ENCODE peak calls at places on chromosomes 5 and 9, in nine cellular contexts. One of them, this sample, is unnamed. For H3K27me3, the result is how much of the 10 kb centered on the place peaks cover.

GRCh38 chr5:149464796-149465489 is 85.9 kb upstream of the IL17B start:
- DNase-seq in hepatocyte: peak
- DNase-seq in right cardiac atrium: peak
- DNase-seq in adrenal gland: peak
- DNase-seq in heart left ventricle: peak
- DNase-seq in endothelial cell of umbilical vein: peak
- DNase-seq in CD8-positive, alpha-beta memory T cell: no peak
- DNase-seq in aorta: no peak
- DNase-seq in left ventricle myocardium inferior: no peak
- DNase-seq in this sample: no peak

GRCh38 chr5:75460947-75461346 is 50.5 kb downstream of the CERT1 start:
- DNase-seq in hepatocyte: no peak
- DNase-seq in right cardiac atrium: no peak
- DNase-seq in adrenal gland: no peak
- DNase-seq in heart left ventricle: no peak
- DNase-seq in endothelial cell of umbilical vein: no peak
- DNase-seq in CD8-positive, alpha-beta memory T cell: no peak
- DNase-seq in aorta: no peak
- DNase-seq in left ventricle myocardium inferior: no peak
- DNase-seq in this sample: no peak

GRCh38 chr9:14790628-14791027 is 68.1 kb upstream of the CER1 start:
- DNase-seq in hepatocyte: no peak
- DNase-seq in right cardiac atrium: no peak
- DNase-seq in adrenal gland: no peak
- DNase-seq in heart left ventricle: no peak
- DNase-seq in endothelial cell of umbilical vein: no peak
- DNase-seq in CD8-positive, alpha-beta memory T cell: no peak
- DNase-seq in aorta: no peak
- DNase-seq in left ventricle myocardium inferior: no peak
- DNase-seq in this sample: no peak

GRCh38 chr5:174636081-174636480 is 88.3 kb upstream of the MSX2 start:
- DNase-seq in hepatocyte: no peak
- DNase-seq in right cardiac atrium: no peak
- DNase-seq in adrenal gland: no peak
- DNase-seq in heart left ventricle: no peak
- DNase-seq in endothelial cell of umbilical vein: no peak
- DNase-seq in CD8-positive, alpha-beta memory T cell: no peak
- DNase-seq in aorta: no peak
- DNase-seq in left ventricle myocardium inferior: no peak
- DNase-seq in this sample: no peak

GRCh38 chr5:76472338-76473336 is 69.6 kb downstream of the IQGAP2 start:
- DNase-seq in hepatocyte: no peak
- DNase-seq in right cardiac atrium: no peak
- DNase-seq in adrenal gland: no peak
- DNase-seq in heart left ventricle: no peak
- DNase-seq in endothelial cell of umbilical vein: no peak
- DNase-seq in CD8-positive, alpha-beta memory T cell: no peak
- DNase-seq in aorta: no peak
- DNase-seq in left ventricle myocardium inferior: no peak
- DNase-seq in this sample: no peak

GRCh38 chr9:16307626-16308195 is 562.8 kb downstream of the BNC2 start:
- DNase-seq in hepatocyte: no peak
- DNase-seq in right cardiac atrium: no peak
- DNase-seq in adrenal gland: no peak
- DNase-seq in heart left ventricle: no peak
- DNase-seq in endothelial cell of umbilical vein: no peak
- DNase-seq in CD8-positive, alpha-beta memory T cell: no peak
- DNase-seq in aorta: no peak
- DNase-seq in left ventricle myocardium inferior: no peak
- DNase-seq in this sample: no peak

GRCh38 chr5:7419846-7420245 is 23.9 kb downstream of the ADCY2 start:
- DNase-seq in hepatocyte: no peak
- DNase-seq in right cardiac atrium: no peak
- DNase-seq in adrenal gland: no peak
- DNase-seq in heart left ventricle: no peak
- DNase-seq in endothelial cell of umbilical vein: no peak
- DNase-seq in CD8-positive, alpha-beta memory T cell: no peak
- DNase-seq in aorta: no peak
- DNase-seq in left ventricle myocardium inferior: no peak
- DNase-seq in this sample: no peak

GRCh38 chr5:169631360-169631759 is 5.7 kb upstream of the DOCK2 start:
- DNase-seq in hepatocyte: no peak
- DNase-seq in right cardiac atrium: no peak
- DNase-seq in adrenal gland: no peak
- DNase-seq in heart left ventricle: no peak
- DNase-seq in endothelial cell of umbilical vein: no peak
- DNase-seq in CD8-positive, alpha-beta memory T cell: no peak
- DNase-seq in aorta: no peak
- DNase-seq in left ventricle myocardium inferior: no peak
- DNase-seq in this sample: no peak

GRCh38 chr5:40551706-40552557 is 127.8 kb upstream of the PTGER4 start:
- DNase-seq in hepatocyte: peak
- DNase-seq in right cardiac atrium: no peak
- DNase-seq in adrenal gland: no peak
- DNase-seq in heart left ventricle: no peak
- DNase-seq in endothelial cell of umbilical vein: peak
- DNase-seq in CD8-positive, alpha-beta memory T cell: no peak
- DNase-seq in aorta: no peak
- DNase-seq in left ventricle myocardium inferior: no peak
- DNase-seq in this sample: no peak

DNA sequence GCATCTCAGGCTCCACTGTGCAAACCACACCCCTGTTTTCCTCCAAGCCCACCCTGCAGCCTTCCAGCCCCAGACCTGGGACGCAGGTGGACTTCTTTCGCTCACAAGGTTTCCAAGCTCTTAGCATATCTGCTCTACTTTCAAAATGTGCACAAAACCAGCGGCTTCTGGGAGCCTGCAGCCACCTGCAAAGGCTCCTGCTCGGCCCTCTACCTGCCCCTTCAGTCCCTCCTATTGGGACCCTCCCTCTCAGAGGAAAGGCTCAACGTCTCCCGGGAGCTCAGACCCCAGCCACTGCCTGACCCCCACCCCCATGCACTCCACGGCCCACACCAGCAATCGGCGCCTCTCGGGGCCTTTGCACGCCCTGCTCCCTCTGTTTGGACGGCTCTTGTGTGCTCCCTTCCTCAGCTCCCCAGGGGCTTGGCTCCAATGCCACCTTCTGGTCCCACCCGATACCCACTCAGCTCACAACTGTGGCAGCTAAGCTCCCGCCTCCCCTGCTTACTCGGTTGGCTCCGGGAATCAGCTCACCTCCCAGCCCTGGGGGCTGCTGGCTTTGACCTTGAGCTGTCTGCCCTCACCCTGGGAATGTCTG is 1.0 kb upstream of the SLC9A3 start:
- DNase-seq in hepatocyte: no peak
- DNase-seq in right cardiac atrium: peak
- DNase-seq in adrenal gland: no peak
- DNase-seq in heart left ventricle: no peak
- DNase-seq in endothelial cell of umbilical vein: no peak
- DNase-seq in CD8-positive, alpha-beta memory T cell: no peak
- DNase-seq in aorta: no peak
- DNase-seq in left ventricle myocardium inferior: no peak
- DNase-seq in this sample: no peak
- H3K27me3 ChIP-seq in hepatocyte: half or more
- H3K27me3 ChIP-seq in right cardiac atrium: under half
- H3K27me3 ChIP-seq in adrenal gland: half or more
- H3K27me3 ChIP-seq in heart left ventricle: half or more
- H3K27me3 ChIP-seq in endothelial cell of umbilical vein: half or more
- H3K27me3 ChIP-seq in CD8-positive, alpha-beta memory T cell: under half
- H3K27me3 ChIP-seq in aorta: under half
- H3K27me3 ChIP-seq in left ventricle myocardium inferior: half or more
- H3K27me3 ChIP-seq in this sample: under half

GRCh38 chr5:151458314-151458713 is 10.9 kb downstream of the SLC36A1 start:
- DNase-seq in hepatocyte: peak
- DNase-seq in right cardiac atrium: no peak
- DNase-seq in adrenal gland: no peak
- DNase-seq in heart left ventricle: no peak
- DNase-seq in endothelial cell of umbilical vein: no peak
- DNase-seq in CD8-positive, alpha-beta memory T cell: no peak
- DNase-seq in aorta: no peak
- DNase-seq in left ventricle myocardium inferior: no peak
- DNase-seq in this sample: no peak
- H3K27me3 ChIP-seq in hepatocyte: under half
- H3K27me3 ChIP-seq in right cardiac atrium: under half
- H3K27me3 ChIP-seq in adrenal gland: under half
- H3K27me3 ChIP-seq in heart left ventricle: under half
- H3K27me3 ChIP-seq in endothelial cell of umbilical vein: under half
- H3K27me3 ChIP-seq in CD8-positive, alpha-beta memory T cell: under half
- H3K27me3 ChIP-seq in aorta: under half
- H3K27me3 ChIP-seq in left ventricle myocardium inferior: under half
- H3K27me3 ChIP-seq in this sample: under half

DNA sequence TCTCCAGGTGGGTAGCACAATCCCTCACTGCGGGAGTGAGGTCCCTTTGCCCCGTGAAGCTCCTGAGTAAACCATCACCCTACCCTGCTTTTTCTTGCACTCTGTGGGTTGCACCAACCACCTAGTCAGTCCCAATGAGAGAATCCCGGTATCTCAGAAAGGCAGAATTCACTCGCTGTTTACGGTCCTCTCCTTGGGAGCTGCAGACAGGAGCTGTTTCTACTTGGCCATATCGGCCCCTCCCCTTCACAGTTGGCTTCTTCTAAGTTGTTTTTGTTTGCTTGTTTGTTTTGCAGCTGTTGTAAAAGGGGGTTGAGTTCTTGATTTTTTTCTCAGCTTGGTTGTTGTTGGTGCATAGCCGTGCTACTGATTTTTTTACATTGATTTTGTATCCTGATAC is 237.0 kb upstream of the RASA1 start:
- DNase-seq in hepatocyte: no peak
- DNase-seq in right cardiac atrium: no peak
- DNase-seq in adrenal gland: no peak
- DNase-seq in heart left ventricle: no peak
- DNase-seq in endothelial cell of umbilical vein: no peak
- DNase-seq in CD8-positive, alpha-beta memory T cell: no peak
- DNase-seq in aorta: no peak
- DNase-seq in left ventricle myocardium inferior: no peak
- DNase-seq in this sample: no peak
- H3K27me3 ChIP-seq in hepatocyte: under half
- H3K27me3 ChIP-seq in right cardiac atrium: under half
- H3K27me3 ChIP-seq in adrenal gland: under half
- H3K27me3 ChIP-seq in heart left ventricle: under half
- H3K27me3 ChIP-seq in endothelial cell of umbilical vein: under half
- H3K27me3 ChIP-seq in CD8-positive, alpha-beta memory T cell: under half
- H3K27me3 ChIP-seq in aorta: under half
- H3K27me3 ChIP-seq in left ventricle myocardium inferior: under half
- H3K27me3 ChIP-seq in this sample: under half

GRCh38 chr9:127923046-127923445 is 6.2 kb upstream of the ST6GALNAC4 start:
- DNase-seq in hepatocyte: no peak
- DNase-seq in right cardiac atrium: no peak
- DNase-seq in adrenal gland: no peak
- DNase-seq in heart left ventricle: no peak
- DNase-seq in endothelial cell of umbilical vein: no peak
- DNase-seq in CD8-positive, alpha-beta memory T cell: no peak
- DNase-seq in aorta: no peak
- DNase-seq in left ventricle myocardium inferior: no peak
- DNase-seq in this sample: no peak
- H3K27me3 ChIP-seq in hepatocyte: under half
- H3K27me3 ChIP-seq in right cardiac atrium: under half
- H3K27me3 ChIP-seq in adrenal gland: under half
- H3K27me3 ChIP-seq in heart left ventricle: under half
- H3K27me3 ChIP-seq in endothelial cell of umbilical vein: under half
- H3K27me3 ChIP-seq in CD8-positive, alpha-beta memory T cell: under half
- H3K27me3 ChIP-seq in aorta: under half
- H3K27me3 ChIP-seq in left ventricle myocardium inferior: half or more
- H3K27me3 ChIP-seq in this sample: under half

GRCh38 chr9:94600258-94600657 is 6.6 kb upstream of the FBP2 start:
- DNase-seq in hepatocyte: no peak
- DNase-seq in right cardiac atrium: no peak
- DNase-seq in adrenal gland: no peak
- DNase-seq in heart left ventricle: no peak
- DNase-seq in endothelial cell of umbilical vein: no peak
- DNase-seq in CD8-positive, alpha-beta memory T cell: no peak
- DNase-seq in aorta: peak
- DNase-seq in left ventricle myocardium inferior: no peak
- DNase-seq in this sample: no peak
- H3K27me3 ChIP-seq in hepatocyte: under half
- H3K27me3 ChIP-seq in right cardiac atrium: under half
- H3K27me3 ChIP-seq in adrenal gland: under half
- H3K27me3 ChIP-seq in heart left ventricle: under half
- H3K27me3 ChIP-seq in endothelial cell of umbilical vein: under half
- H3K27me3 ChIP-seq in CD8-positive, alpha-beta memory T cell: under half
- H3K27me3 ChIP-seq in aorta: under half
- H3K27me3 ChIP-seq in left ventricle myocardium inferior: under half
- H3K27me3 ChIP-seq in this sample: under half

This sample was measured in tibial artery.